ENCODE peak calls at places on chromosomes 12 and 14, in nine cellular contexts. N, H, I, Q, Z, J, A, X and O are unnamed samples. For H3K4me1, the result is how much of the 10 kb centered on the place peaks cover.

GRCh38 chr14:68692916-68693771 is 99.7 kb downstream of the ZFP36L1 start:
- DNase-seq in N (no peak), H (no peak), I (peak), Q (no peak), Z (no peak), J (peak), A (no peak), X (peak), O (no peak)

GRCh38 chr14:50064993-50065392 is 51.4 kb downstream of the VCPKMT start:
- DNase-seq in N (peak), H (peak), I (no peak), Q (no peak), Z (no peak), J (no peak), A (no peak), X (no peak), O (peak)

GRCh38 chr14:102819790-102820330 is 42.6 kb downstream of the TRAF3 start:
- DNase-seq in N (no peak), H (no peak), I (no peak), Q (no peak), Z (no peak), J (no peak), A (no peak), X (no peak), O (no peak)

GRCh38 chr14:57575482-57575881 is 81.8 kb upstream of the CCDC198 start:
- DNase-seq in N (no peak), H (no peak), I (no peak), Q (no peak), Z (peak), J (no peak), A (no peak), X (no peak), O (no peak)

GRCh38 chr12:95674631-95675030 is 115.9 kb downstream of the NTN4 start:
- DNase-seq in N (no peak), H (peak), I (peak), Q (no peak), Z (no peak), J (no peak), A (no peak), X (no peak), O (no peak)

GRCh38 chr12:46357438-46358324 is 14.9 kb downstream of the SLC38A2 start:
- DNase-seq in N (no peak), H (no peak), I (peak), Q (no peak), Z (no peak), J (no peak), A (no peak), X (peak), O (no peak)

GRCh38 chr12:93591137-93591868 is 18.8 kb downstream of the SOCS2 start:
- DNase-seq in N (no peak), H (peak), I (peak), Q (peak), Z (peak), J (peak), A (peak), X (peak), O (peak)

GRCh38 chr12:91609283-91609682 is 426.7 kb upstream of the DCN start:
- DNase-seq in N (no peak), H (no peak), I (no peak), Q (no peak), Z (no peak), J (no peak), A (no peak), X (no peak), O (no peak)

GRCh38 chr14:90612801-90613200 is 203.4 kb downstream of the TTC7B start:
- DNase-seq in N (no peak), H (no peak), I (no peak), Q (no peak), Z (no peak), J (no peak), A (no peak), X (no peak), O (no peak)

GRCh38 chr12:124633954-124634352 is 66.5 kb upstream of the NCOR2 start:
- DNase-seq in N (no peak), H (no peak), I (no peak), Q (no peak), Z (no peak), J (no peak), A (no peak), X (no peak), O (no peak)

GRCh38 chr12:131832393-131833231 is 4.4 kb downstream of the MMP17 start:
- DNase-seq in N (no peak), H (peak), I (peak), Q (peak), Z (no peak), J (peak), A (peak), X (no peak), O (peak)

GRCh38 chr14:30210630-30211029 is 283.0 kb upstream of the PRKD1 start:
- DNase-seq in N (no peak), H (no peak), I (peak), Q (no peak), Z (no peak), J (no peak), A (no peak), X (peak), O (no peak)

GRCh38 chr12:5013206-5013830 is 30.4 kb upstream of the KCNA5 start:
- DNase-seq in N (no peak), H (no peak), I (peak), Q (no peak), Z (no peak), J (no peak), A (no peak), X (no peak), O (no peak)

GRCh38 chr14:102928412-102929348 is 6.2 kb downstream of the AMN start:
- DNase-seq in N (peak), H (peak), I (peak), Q (peak), Z (peak), J (peak), A (peak), X (peak), O (peak)

GRCh38 chr12:105843989-105844768 is 294.6 kb downstream of the NUAK1 start:
- DNase-seq in N (no peak), H (no peak), I (peak), Q (no peak), Z (no peak), J (no peak), A (no peak), X (no peak), O (no peak)

GRCh38 chr14:46734287-46734686 is 82.7 kb upstream of the RPL10L start:
- DNase-seq in N (no peak), H (no peak), I (no peak), Q (no peak), Z (no peak), J (no peak), A (no peak), X (no peak), O (no peak)

GRCh38 chr12:6769681-6770080 is 2.6 kb upstream of the LAG3 start:
- DNase-seq in N (no peak), H (no peak), I (no peak), Q (no peak), Z (no peak), J (no peak), A (no peak), X (no peak), O (no peak)
- H3K4me1 ChIP-seq in N (under half), H (under half), I (under half), Q (under half), Z (half or more), J (under half), A (half or more), X (under half), O (under half)

GRCh38 chr12:132888852-132889251 is 1.4 kb upstream of the CHFR start:
- DNase-seq in N (no peak), H (no peak), I (no peak), Q (no peak), Z (peak), J (no peak), A (no peak), X (no peak), O (no peak)

GRCh38 chr12:132881853-132882252 is 5.6 kb downstream of the CHFR start:
- DNase-seq in N (no peak), H (no peak), I (no peak), Q (no peak), Z (no peak), J (no peak), A (no peak), X (no peak), O (no peak)

GRCh38 chr12:132886529-132887477 is 602 bp downstream of the CHFR start:
- DNase-seq in N (no peak), H (no peak), I (peak), Q (no peak), Z (no peak), J (no peak), A (peak), X (no peak), O (no peak)

GRCh38 chr12:132887513-132888341 is at the start of gene CHFR:
- DNase-seq in N (peak), H (peak), I (peak), Q (peak), Z (peak), J (peak), A (peak), X (peak), O (peak)
- H3K27ac ChIP-seq in N (peak), H (peak), I (peak), Q (peak), Z (peak), J (peak), A (peak), X (peak), O (peak)

GRCh38 chr14:22556021-22556989 is 32.7 kb downstream of the DAD1 start:
- DNase-seq in N (peak), H (peak), I (peak), Q (no peak), Z (no peak), J (peak), A (peak), X (peak), O (peak)

GRCh38 chr14:22555573-22556011 is 33.4 kb downstream of the DAD1 start:
- DNase-seq in N (peak), H (no peak), I (no peak), Q (no peak), Z (no peak), J (no peak), A (no peak), X (peak), O (no peak)

GRCh38 chr14:22557846-22558220 is 31.2 kb downstream of the DAD1 start:
- DNase-seq in N (no peak), H (no peak), I (no peak), Q (no peak), Z (no peak), J (no peak), A (no peak), X (no peak), O (no peak)

GRCh38 chr14:22558221-22558913 is 30.7 kb downstream of the DAD1 start:
- DNase-seq in N (no peak), H (peak), I (no peak), Q (no peak), Z (peak), J (no peak), A (no peak), X (no peak), O (peak)

DNA sequence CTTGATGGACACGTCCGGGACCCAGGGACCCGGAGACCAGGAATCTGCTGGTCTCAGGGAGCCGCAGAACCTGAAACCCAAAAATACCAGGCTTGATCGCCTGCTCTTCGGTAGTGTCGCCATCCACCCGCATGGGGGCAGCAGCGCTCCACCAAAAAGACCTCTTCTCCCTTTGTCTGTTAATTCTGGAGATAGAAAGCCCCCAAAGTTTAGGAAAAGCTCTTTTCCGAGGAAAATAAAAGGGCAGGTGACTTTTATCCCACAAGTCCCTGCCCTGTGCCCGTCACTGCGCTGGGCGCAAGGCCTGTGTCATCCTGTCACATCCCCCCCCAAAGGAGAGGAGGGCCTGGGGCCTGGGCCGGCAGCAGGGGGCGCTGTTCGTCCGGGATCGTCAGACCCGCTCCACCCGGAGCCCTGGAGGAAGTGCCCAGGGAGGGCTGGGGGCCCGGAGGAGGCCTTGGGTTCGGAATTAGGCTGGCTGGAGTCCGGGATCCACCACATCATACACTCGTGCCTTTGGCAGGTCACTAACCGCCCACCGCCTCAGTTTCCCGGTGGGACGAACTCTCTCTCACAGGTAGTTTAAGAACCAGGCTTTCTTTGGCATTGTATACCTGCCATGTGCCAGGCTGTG is 31.9 kb downstream of the DAD1 start:
- DNase-seq in N (peak), H (peak), I (peak), Q (peak), Z (peak), J (peak), A (peak), X (peak), O (peak)
- H3K4me1 ChIP-seq in N (half or more), H (under half), I (under half), Q (under half), Z (under half), J (under half), A (half or more), X (under half), O (under half)

GRCh38 chr12:64665506-64665905 is 55.2 kb downstream of the RASSF3 start:
- DNase-seq in N (peak), H (peak), I (peak), Q (no peak), Z (peak), J (no peak), A (no peak), X (no peak), O (no peak)
- H3K27ac ChIP-seq in N (peak), H (peak), I (peak), Q (peak), Z (no peak), J (peak), A (peak), X (no peak), O (no peak)

GRCh38 chr12:108849653-108850052 is 7.7 kb downstream of the SSH1 start:
- DNase-seq in N (no peak), H (no peak), I (peak), Q (no peak), Z (no peak), J (no peak), A (no peak), X (no peak), O (no peak)
- H3K4me1 ChIP-seq in N (under half), H (under half), I (under half), Q (under half), Z (under half), J (under half), A (half or more), X (under half), O (under half)

DNA sequence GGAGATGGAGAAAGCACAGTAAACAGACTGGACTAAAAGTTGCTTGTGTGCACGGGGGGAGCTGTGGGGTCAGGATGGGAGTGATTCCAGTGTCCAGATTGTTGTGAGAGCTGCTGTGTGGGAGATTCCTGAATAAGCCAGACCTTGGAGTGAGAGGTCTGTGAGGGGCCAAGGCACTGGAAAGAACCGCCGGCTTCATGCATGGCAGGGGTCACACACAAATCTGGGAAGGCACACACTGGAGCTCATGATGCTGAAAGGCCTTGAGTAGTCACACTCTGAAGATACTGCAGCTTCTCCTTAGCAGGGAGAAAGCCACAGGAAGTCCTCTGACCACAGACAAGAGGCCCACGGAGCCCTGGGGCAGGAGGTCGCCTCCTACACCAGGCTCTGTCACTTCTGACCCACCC is 23.1 kb downstream of the ADCY6 start:
- DNase-seq in N (no peak), H (no peak), I (peak), Q (peak), Z (no peak), J (peak), A (no peak), X (no peak), O (peak)
- H3K27ac ChIP-seq in N (no peak), H (no peak), I (peak), Q (no peak), Z (no peak), J (peak), A (no peak), X (no peak), O (peak)